ENCODE peak calls at places on chromosomes 5 and 9, in eight cellular contexts. N, Q, O, E, J, X, A and U are unnamed samples.
A peak's percentile ranks its signal among the peaks of the same experiment; 100 is the strongest.

GRCh38 chr9:27453860-27454553 is 70.1 kb upstream of the IFNK start:
- DNase-seq in Q (peak; percentile 98), E (no peak), O (no peak), A (no peak), N (no peak), J (no peak), X (no peak), U (no peak)

GRCh38 chr5:1465966-1466471 is 20.8 kb upstream of the SLC6A3 start:
- DNase-seq in A (no peak), Q (no peak), E (no peak), N (no peak), O (no peak), X (peak; percentile 3), J (no peak), U (no peak)

GRCh38 chr5:108312258-108312657 is 69.6 kb downstream of the FBXL17 start:
- DNase-seq in X (no peak), J (no peak), N (no peak), Q (peak; percentile 22), A (no peak), O (no peak), E (no peak), U (no peak)

GRCh38 chr5:43873791-43874190 is 270.8 kb downstream of the NNT start:
- DNase-seq in O (no peak), E (no peak), A (no peak), Q (no peak), J (no peak), N (no peak), X (no peak), U (no peak)

GRCh38 chr5:159987031-159987674 is 21.8 kb upstream of the TTC1 start:
- DNase-seq in N (peak; percentile 57), E (peak; percentile 65), X (peak; percentile 73), J (peak; percentile 87), A (peak; percentile 77), Q (peak; percentile 58), O (peak; percentile 92), U (peak; percentile 15)

GRCh38 chr5:167051369-167051768 is 1240.1 kb upstream of the WWC1 start:
- DNase-seq in Q (no peak), O (no peak), N (no peak), E (no peak), X (no peak), A (no peak), J (no peak), U (no peak)

GRCh38 chr9:128335914-128336313 is 4.4 kb upstream of the SLC27A4 start:
- DNase-seq in J (no peak), X (no peak), O (no peak), E (no peak), N (no peak), A (no peak), Q (no peak), U (no peak)

GRCh38 chr5:149611327-149611726 is 30.0 kb downstream of the ARHGEF37 start:
- DNase-seq in J (peak; percentile 79), N (no peak), X (peak; percentile 40), O (no peak), Q (no peak), E (no peak), A (no peak), U (no peak)

GRCh38 chr5:138138949-138139775 is at the start of gene NME5:
- DNase-seq in X (peak; percentile 53), O (peak; percentile 90), Q (no peak), J (peak; percentile 63), E (no peak), N (peak; percentile 38), A (no peak), U (no peak)

GRCh38 chr5:54895816-54896341 is 89.5 kb downstream of the ESM1 start:
- DNase-seq in Q (peak; percentile 45), X (no peak), J (no peak), E (peak; percentile 10), A (no peak), O (peak; percentile 56), N (peak; percentile 18), U (no peak)

GRCh38 chr9:126431112-126431742 is 104.6 kb downstream of the MVB12B start:
- DNase-seq in J (no peak), N (no peak), X (no peak), A (no peak), E (no peak), O (no peak), Q (no peak), U (no peak)

GRCh38 chr5:56145106-56145505 is 88.0 kb downstream of the ANKRD55 start:
- DNase-seq in J (no peak), Q (peak; percentile 95), O (no peak), A (no peak), X (no peak), N (no peak), E (no peak), U (no peak)

GRCh38 chr5:14871084-14871572 is 450 bp downstream of the ANKH start:
- DNase-seq in X (peak; percentile 37), Q (no peak), N (no peak), O (peak; percentile 30), J (peak; percentile 41), E (peak; percentile 40), A (peak; percentile 31), U (no peak)

GRCh38 chr9:135065151-135065550 is 22.3 kb upstream of the OLFM1 start:
- DNase-seq in N (no peak), X (no peak), O (no peak), J (no peak), Q (no peak), A (no peak), E (no peak), U (no peak)

GRCh38 chr5:1005904-1006655 is 2.5 kb upstream of the NKD2 start:
- DNase-seq in Q (no peak), J (peak; percentile 5), O (no peak), X (no peak), A (no peak), N (no peak), E (no peak), U (no peak)

GRCh38 chr5:172052454-172053236 is 46.2 kb upstream of the FBXW11 start:
- DNase-seq in X (peak; percentile 33), O (no peak), Q (no peak), N (no peak), E (no peak), J (peak; percentile 18), A (no peak), U (no peak)

GRCh38 chr9:105296445-105296844 is 52.0 kb downstream of the SLC44A1 start:
- DNase-seq in J (no peak), A (no peak), E (no peak), N (no peak), X (no peak), O (no peak), Q (no peak), U (no peak)
- H3K4me1 ChIP-seq in J (peaks cover 19% of the 10 kb centered on the region), A (no peaks in the 10 kb centered on the region), E (no peaks in the 10 kb centered on the region), N (peaks cover 2% of the 10 kb centered on the region), X (no peaks in the 10 kb centered on the region), O (peaks cover 63% of the 10 kb centered on the region), Q (peaks cover 18% of the 10 kb centered on the region), U (peaks cover 4% of the 10 kb centered on the region)

GRCh38 chr9:130461218-130461630 is 16.5 kb downstream of the ASS1 start:
- DNase-seq in A (peak; percentile 62), X (peak; percentile 69), Q (no peak), E (peak; percentile 66), N (peak; percentile 81), J (peak; percentile 63), O (peak; percentile 82), U (no peak)

GRCh38 chr9:130463763-130464745 is 19.3 kb downstream of the ASS1 start:
- DNase-seq in N (no peak), J (no peak), E (no peak), X (no peak), A (no peak), Q (no peak), O (no peak), U (no peak)

GRCh38 chr9:130463141-130463540 is 18.4 kb downstream of the ASS1 start:
- DNase-seq in O (no peak), E (no peak), J (no peak), N (no peak), Q (no peak), A (no peak), X (no peak), U (no peak)

GRCh38 chr9:130461731-130462130 is 17.0 kb downstream of the ASS1 start:
- DNase-seq in N (no peak), X (no peak), E (no peak), J (no peak), Q (no peak), A (no peak), O (no peak), U (no peak)

GRCh38 chr9:130462685-130463084 is 17.9 kb downstream of the ASS1 start:
- DNase-seq in X (no peak), N (no peak), E (no peak), J (no peak), A (no peak), Q (no peak), O (no peak), U (no peak)
- H3K27ac ChIP-seq in X (no peak overlapping the region), N (no peak overlapping the region), E (no peak overlapping the region), J (no peak overlapping the region), A (no peak overlapping the region), Q (no peak overlapping the region), O (no peak overlapping the region), U (no peak overlapping the region)

GRCh38 chr9:33106372-33106771 is 29.9 kb upstream of the SMU1 start:
- DNase-seq in E (no peak), A (no peak), N (no peak), Q (no peak), J (no peak), X (no peak), O (no peak), U (no peak)

GRCh38 chr9:33105939-33106338 is 29.5 kb upstream of the SMU1 start:
- DNase-seq in N (no peak), X (no peak), E (no peak), Q (no peak), J (no peak), A (no peak), O (no peak), U (no peak)

GRCh38 chr9:33107762-33108161 is 31.3 kb upstream of the SMU1 start:
- DNase-seq in J (no peak), A (no peak), Q (peak; percentile 28), E (no peak), X (no peak), O (no peak), N (no peak), U (no peak)

GRCh38 chr9:33108472-33108871 is 32.0 kb upstream of the SMU1 start:
- DNase-seq in J (no peak), Q (no peak), A (no peak), O (no peak), X (no peak), E (no peak), N (no peak), U (no peak)

GRCh38 chr9:33106827-33107621 is 30.6 kb upstream of the SMU1 start:
- DNase-seq in J (no peak), Q (peak; percentile 67), N (no peak), A (no peak), E (no peak), O (peak; percentile 46), X (peak; percentile 69), U (no peak)
- H3K4me1 ChIP-seq in J (no peaks in the 10 kb centered on the region), Q (peaks cover 14% of the 10 kb centered on the region), N (peaks cover 11% of the 10 kb centered on the region), A (no peaks in the 10 kb centered on the region), E (peaks cover 16% of the 10 kb centered on the region), O (peaks cover 10% of the 10 kb centered on the region), X (peaks cover 28% of the 10 kb centered on the region), U (peaks cover 12% of the 10 kb centered on the region)

DNA sequence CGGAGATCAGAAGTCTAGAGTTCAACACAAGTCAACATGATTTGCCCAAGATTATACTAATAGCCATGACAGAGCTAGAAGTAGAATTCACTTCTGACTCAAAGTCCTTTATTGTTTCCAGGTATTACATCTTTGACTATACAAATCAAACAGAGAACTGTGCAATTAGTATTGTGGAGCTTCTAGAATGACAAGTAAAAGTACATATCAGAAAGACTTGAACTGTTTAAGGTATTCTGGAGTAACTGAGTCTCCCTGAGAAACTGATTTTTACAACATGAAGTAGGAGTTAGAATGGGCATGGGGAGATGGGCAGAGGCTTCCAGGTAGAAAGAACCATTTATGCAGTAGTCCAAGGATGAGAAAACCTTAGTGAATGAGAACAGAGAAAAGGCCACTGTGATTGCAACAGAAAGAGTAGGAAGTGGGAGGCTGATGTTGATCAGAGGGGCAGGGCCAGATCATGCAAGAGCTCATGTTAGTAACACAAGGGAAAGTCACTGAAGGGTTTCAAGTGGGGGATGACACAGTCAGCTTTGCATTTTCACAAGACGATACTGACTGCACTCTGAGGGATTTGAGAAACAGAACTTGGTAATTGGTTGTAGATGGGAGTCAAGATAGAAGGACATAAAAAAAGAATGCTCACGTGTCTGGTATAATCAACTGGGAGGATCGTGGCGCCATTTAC is 280.7 kb downstream of the RFX3 start:
- DNase-seq in J (no peak), Q (no peak), O (no peak), A (no peak), E (peak; percentile 4), N (no peak), X (no peak), U (no peak)
- H3K27ac ChIP-seq in J (no peak overlapping the region), Q (no peak overlapping the region), O (no peak overlapping the region), A (no peak overlapping the region), E (no peak overlapping the region), N (no peak overlapping the region), X (no peak overlapping the region), U (no peak overlapping the region)